ENCODE peak calls at places on chromosomes 5 and 9, in five cellular contexts. J is DMS 273 treated with DMSO at 0.1 percent for 48 hours, A is HCEC 1CT, O is retina, Y is nucleus accumbens. T is an unnamed sample.
A peak's percentile ranks its signal among the peaks of the same experiment; 100 is the strongest.

GRCh38 chr5:96871686-96872085 is 4.6 kb upstream of the ERAP2 start:
- DNase-seq in J (no peak), O (no peak), Y (no peak), A (no peak), T (no peak)

GRCh38 chr5:94017579-94017978 is 276.2 kb upstream of the POU5F2 start:
- DNase-seq in Y (no peak), J (no peak), O (no peak), A (peak; percentile 31), T (no peak)

GRCh38 chr5:35194636-35195471 is 35.4 kb downstream of the PRLR start:
- DNase-seq in A (no peak), J (no peak), O (no peak), Y (no peak), T (no peak)

GRCh38 chr9:11199335-11199734 is 586.5 kb upstream of the PTPRD start:
- DNase-seq in J (peak; percentile 89), A (no peak), Y (no peak), O (peak; percentile 39), T (no peak)

GRCh38 chr5:56585466-56585865 is 229.9 kb upstream of the MAP3K1 start:
- DNase-seq in A (peak; percentile 10), Y (no peak), O (no peak), J (no peak), T (no peak)

GRCh38 chr5:137264573-137264972 is 234.6 kb downstream of the SPOCK1 start:
- DNase-seq in A (peak; percentile 54), O (no peak), Y (no peak), J (no peak), T (no peak)

GRCh38 chr5:95712347-95712958 is 18.7 kb upstream of the RHOBTB3 start:
- DNase-seq in Y (no peak), A (peak; percentile 80), O (no peak), J (no peak), T (no peak)

GRCh38 chr9:37984672-37985611 is 81.0 kb upstream of the SLC25A51 start:
- DNase-seq in O (peak; percentile 87), J (no peak), A (peak; percentile 58), Y (no peak), T (no peak)

GRCh38 chr9:76987594-76988200 is 31.8 kb upstream of the FOXB2 start:
- DNase-seq in O (no peak), Y (no peak), A (peak; percentile 60), J (no peak), T (peak; percentile 75)

GRCh38 chr9:111150241-111150640 is 112.0 kb upstream of the LPAR1 start:
- DNase-seq in Y (no peak), O (no peak), J (no peak), A (no peak), T (no peak)

GRCh38 chr5:139688088-139688702 is 40.0 kb downstream of the CXXC5 start:
- DNase-seq in A (no peak), J (no peak), O (no peak), Y (no peak), T (no peak)

GRCh38 chr5:142244440-142244839 is 80.4 kb downstream of the SPRY4 start:
- DNase-seq in O (no peak), A (no peak), J (no peak), Y (no peak), T (no peak)

GRCh38 chr5:142438573-142438972 is 113.8 kb upstream of the SPRY4 start:
- DNase-seq in J (no peak), A (no peak), Y (no peak), O (no peak), T (no peak)

GRCh38 chr9:107636596-107637405 is 147.2 kb upstream of the KLF4 start:
- DNase-seq in Y (no peak), O (no peak), A (no peak), J (no peak), T (peak; percentile 29)

GRCh38 chr5:16178745-16179372 is 732 bp downstream of the MARCHF11 start:
- DNase-seq in A (peak; percentile 16), O (peak; percentile 94), J (no peak), Y (no peak), T (peak; percentile 24)

GRCh38 chr5:53368966-53369605 is 111.3 kb upstream of the FST start:
- DNase-seq in A (no peak), O (no peak), Y (no peak), J (no peak), T (no peak)

T was measured in putamen.